ENCODE peak calls at places on chromosomes 16 and 17, in six cellular contexts. One of them, this sample, is unnamed. For H3K9me3, the result is how much of the 10 kb centered on the place peaks cover.

GRCh38 chr17:32551186-32551955 is 64.6 kb downstream of the CDK5R1 start:
- DNase-seq in left ventricle myocardium inferior: no peak
- DNase-seq in Panc1: no peak
- DNase-seq in heart right ventricle: no peak
- DNase-seq in HCT116: no peak
- DNase-seq in esophagus squamous epithelium: no peak
- DNase-seq in this sample: no peak

GRCh38 chr17:17672453-17673368 is 8.5 kb upstream of the RAI1 start:
- DNase-seq in left ventricle myocardium inferior: no peak
- DNase-seq in Panc1: no peak
- DNase-seq in heart right ventricle: no peak
- DNase-seq in HCT116: no peak
- DNase-seq in esophagus squamous epithelium: no peak
- DNase-seq in this sample: no peak

GRCh38 chr17:43669971-43670644 is 8.4 kb upstream of the MEOX1 start:
- DNase-seq in left ventricle myocardium inferior: no peak
- DNase-seq in Panc1: no peak
- DNase-seq in heart right ventricle: no peak
- DNase-seq in HCT116: no peak
- DNase-seq in esophagus squamous epithelium: no peak
- DNase-seq in this sample: no peak

GRCh38 chr16:78416400-78416799 is 316.9 kb downstream of the WWOX start:
- DNase-seq in left ventricle myocardium inferior: no peak
- DNase-seq in Panc1: no peak
- DNase-seq in heart right ventricle: no peak
- DNase-seq in HCT116: no peak
- DNase-seq in esophagus squamous epithelium: no peak
- DNase-seq in this sample: no peak

GRCh38 chr17:73595068-73595865 is 49.0 kb downstream of the SDK2 start:
- DNase-seq in left ventricle myocardium inferior: peak
- DNase-seq in Panc1: no peak
- DNase-seq in heart right ventricle: peak
- DNase-seq in HCT116: no peak
- DNase-seq in esophagus squamous epithelium: no peak
- DNase-seq in this sample: no peak

GRCh38 chr17:55454906-55455474 is 33.4 kb upstream of the MMD start:
- DNase-seq in left ventricle myocardium inferior: no peak
- DNase-seq in Panc1: peak
- DNase-seq in heart right ventricle: no peak
- DNase-seq in HCT116: no peak
- DNase-seq in esophagus squamous epithelium: no peak
- DNase-seq in this sample: no peak

GRCh38 chr16:79897444-79898146 is 297.1 kb upstream of the MAF start:
- DNase-seq in left ventricle myocardium inferior: no peak
- DNase-seq in Panc1: no peak
- DNase-seq in heart right ventricle: no peak
- DNase-seq in HCT116: no peak
- DNase-seq in esophagus squamous epithelium: no peak
- DNase-seq in this sample: no peak

GRCh38 chr17:39671651-39672521 is 3.6 kb downstream of the PNMT start:
- DNase-seq in left ventricle myocardium inferior: peak
- DNase-seq in Panc1: no peak
- DNase-seq in heart right ventricle: peak
- DNase-seq in HCT116: peak
- DNase-seq in esophagus squamous epithelium: no peak
- DNase-seq in this sample: no peak

GRCh38 chr17:20121359-20122235 is 112.4 kb downstream of the SPECC1 start:
- DNase-seq in left ventricle myocardium inferior: peak
- DNase-seq in Panc1: peak
- DNase-seq in heart right ventricle: peak
- DNase-seq in HCT116: peak
- DNase-seq in esophagus squamous epithelium: no peak
- DNase-seq in this sample: peak

GRCh38 chr16:53817117-53817516 is 113.2 kb downstream of the FTO start:
- DNase-seq in left ventricle myocardium inferior: no peak
- DNase-seq in Panc1: peak
- DNase-seq in heart right ventricle: no peak
- DNase-seq in HCT116: peak
- DNase-seq in esophagus squamous epithelium: no peak
- DNase-seq in this sample: no peak

GRCh38 chr16:23149993-23150364 is 727 bp upstream of the USP31 start:
- DNase-seq in left ventricle myocardium inferior: no peak
- DNase-seq in Panc1: no peak
- DNase-seq in heart right ventricle: no peak
- DNase-seq in HCT116: no peak
- DNase-seq in esophagus squamous epithelium: no peak
- DNase-seq in this sample: no peak

GRCh38 chr17:39225974-39226683 is 384 bp upstream of the STAC2 start:
- DNase-seq in left ventricle myocardium inferior: peak
- DNase-seq in Panc1: no peak
- DNase-seq in heart right ventricle: peak
- DNase-seq in HCT116: no peak
- DNase-seq in esophagus squamous epithelium: no peak
- DNase-seq in this sample: no peak

GRCh38 chr16:2520784-2521577 is 810 bp downstream of the AMDHD2 start:
- DNase-seq in left ventricle myocardium inferior: no peak
- DNase-seq in Panc1: no peak
- DNase-seq in heart right ventricle: peak
- DNase-seq in HCT116: no peak
- DNase-seq in esophagus squamous epithelium: no peak
- DNase-seq in this sample: peak

GRCh38 chr17:41710472-41711090 is 1.6 kb upstream of the GAST start:
- DNase-seq in left ventricle myocardium inferior: no peak
- DNase-seq in Panc1: no peak
- DNase-seq in heart right ventricle: no peak
- DNase-seq in HCT116: no peak
- DNase-seq in esophagus squamous epithelium: no peak
- DNase-seq in this sample: no peak

GRCh38 chr17:7314719-7315569 is at the start of gene GPS2:
- DNase-seq in left ventricle myocardium inferior: peak
- DNase-seq in Panc1: no peak
- DNase-seq in heart right ventricle: peak
- DNase-seq in HCT116: peak
- DNase-seq in esophagus squamous epithelium: peak
- DNase-seq in this sample: peak

GRCh38 chr17:13699261-13699660 is 97.5 kb upstream of the HS3ST3A1 start:
- DNase-seq in left ventricle myocardium inferior: no peak
- DNase-seq in Panc1: no peak
- DNase-seq in heart right ventricle: no peak
- DNase-seq in HCT116: no peak
- DNase-seq in esophagus squamous epithelium: no peak
- DNase-seq in this sample: no peak

GRCh38 chr17:9192010-9192409 is 170.7 kb downstream of the NTN1 start:
- DNase-seq in left ventricle myocardium inferior: no peak
- DNase-seq in Panc1: no peak
- DNase-seq in heart right ventricle: no peak
- DNase-seq in HCT116: no peak
- DNase-seq in esophagus squamous epithelium: no peak
- DNase-seq in this sample: no peak

GRCh38 chr17:79417589-79417988 is 193.3 kb downstream of the RBFOX3 start:
- DNase-seq in left ventricle myocardium inferior: no peak
- DNase-seq in Panc1: no peak
- DNase-seq in heart right ventricle: no peak
- DNase-seq in HCT116: no peak
- DNase-seq in esophagus squamous epithelium: no peak
- DNase-seq in this sample: no peak

GRCh38 chr17:27294689-27295630 is 1.0 kb downstream of the WSB1 start:
- DNase-seq in left ventricle myocardium inferior: no peak
- DNase-seq in Panc1: peak
- DNase-seq in heart right ventricle: no peak
- DNase-seq in HCT116: peak
- DNase-seq in esophagus squamous epithelium: peak
- DNase-seq in this sample: peak

GRCh38 chr17:38352245-38353083 is 820 bp downstream of the SOCS7 start:
- DNase-seq in left ventricle myocardium inferior: peak
- DNase-seq in Panc1: no peak
- DNase-seq in heart right ventricle: peak
- DNase-seq in HCT116: no peak
- DNase-seq in esophagus squamous epithelium: no peak
- DNase-seq in this sample: no peak

GRCh38 chr17:49676276-49676868 is 1.5 kb downstream of the SPOP start:
- DNase-seq in left ventricle myocardium inferior: no peak
- DNase-seq in Panc1: no peak
- DNase-seq in heart right ventricle: no peak
- DNase-seq in HCT116: no peak
- DNase-seq in esophagus squamous epithelium: no peak
- DNase-seq in this sample: no peak

DNA sequence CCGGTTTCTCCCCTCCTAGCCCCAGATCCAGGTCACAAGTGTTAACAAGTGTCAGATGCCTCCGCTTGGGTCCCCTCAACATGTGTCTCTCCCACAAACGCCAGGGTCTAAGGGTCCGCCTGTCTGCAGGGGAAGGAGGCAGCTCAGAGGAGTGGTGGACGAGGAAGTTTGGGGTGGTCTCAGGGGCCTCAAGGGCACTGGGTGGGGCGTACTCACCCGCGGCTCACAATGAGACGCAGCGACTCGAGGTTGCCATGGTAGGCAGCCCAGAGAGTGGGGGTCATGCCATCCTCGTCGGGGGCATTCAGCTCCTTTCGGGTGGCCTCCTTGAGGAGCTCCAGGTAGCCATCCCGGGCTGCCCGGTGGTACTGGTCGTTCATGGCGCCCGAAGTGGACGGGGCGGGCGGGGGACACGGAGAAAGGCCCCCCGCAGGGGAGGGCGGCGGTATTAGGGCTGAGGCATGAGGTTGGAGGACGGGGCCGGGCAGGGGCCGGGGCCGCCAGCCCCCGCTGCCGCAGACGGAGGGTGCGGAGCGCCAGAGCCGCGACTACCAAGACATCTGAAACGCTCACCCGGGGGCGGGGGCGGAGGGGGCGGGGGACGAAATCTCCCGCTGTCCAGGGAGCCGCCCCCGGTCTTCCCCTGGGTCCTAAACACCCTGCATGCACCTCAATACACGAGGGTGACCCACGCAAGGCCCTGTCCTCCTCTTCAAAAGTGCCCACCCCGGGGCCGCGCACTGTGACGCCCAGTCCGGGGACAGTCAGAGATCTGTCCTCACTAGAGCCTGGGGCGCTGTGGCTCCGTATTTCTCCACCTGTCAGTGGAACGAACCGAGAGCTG is at the start of gene USH1G:
- DNase-seq in left ventricle myocardium inferior: no peak
- DNase-seq in Panc1: no peak
- DNase-seq in heart right ventricle: no peak
- DNase-seq in HCT116: no peak
- DNase-seq in esophagus squamous epithelium: no peak
- DNase-seq in this sample: no peak
- H3K9me3 ChIP-seq in left ventricle myocardium inferior: under half
- H3K9me3 ChIP-seq in Panc1: under half
- H3K9me3 ChIP-seq in heart right ventricle: under half
- H3K9me3 ChIP-seq in HCT116: under half
- H3K9me3 ChIP-seq in esophagus squamous epithelium: under half
- H3K9me3 ChIP-seq in this sample: under half

DNA sequence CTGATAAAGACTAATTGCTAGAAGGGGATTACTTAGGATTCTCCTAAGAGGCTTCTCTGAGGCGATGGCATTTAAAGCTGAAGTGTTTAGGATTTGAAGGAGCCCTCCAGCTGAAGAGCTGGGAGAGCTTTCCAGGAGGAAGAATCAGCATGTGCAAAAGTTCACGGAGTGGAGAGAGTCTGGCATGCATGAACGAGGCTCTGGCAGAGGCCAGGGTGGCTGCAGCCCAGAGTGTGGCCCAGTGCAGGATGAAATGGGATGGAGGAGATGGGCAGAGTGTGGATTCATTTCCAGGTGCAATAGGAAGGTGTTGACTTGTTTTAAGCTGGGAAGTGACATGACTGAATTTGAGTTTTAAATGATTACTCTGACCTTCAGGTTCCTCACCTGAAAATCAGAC is 249.0 kb upstream of the CCL2 start:
- DNase-seq in left ventricle myocardium inferior: no peak
- DNase-seq in Panc1: no peak
- DNase-seq in heart right ventricle: no peak
- DNase-seq in HCT116: no peak
- DNase-seq in esophagus squamous epithelium: no peak
- DNase-seq in this sample: no peak
- H3K9me3 ChIP-seq in left ventricle myocardium inferior: under half
- H3K9me3 ChIP-seq in Panc1: under half
- H3K9me3 ChIP-seq in heart right ventricle: under half
- H3K9me3 ChIP-seq in HCT116: under half
- H3K9me3 ChIP-seq in esophagus squamous epithelium: under half
- H3K9me3 ChIP-seq in this sample: under half

GRCh38 chr16:84703671-84704070 is 3.9 kb downstream of the USP10 start:
- DNase-seq in left ventricle myocardium inferior: no peak
- DNase-seq in Panc1: no peak
- DNase-seq in heart right ventricle: no peak
- DNase-seq in HCT116: no peak
- DNase-seq in esophagus squamous epithelium: no peak
- DNase-seq in this sample: no peak
- H3K9me3 ChIP-seq in left ventricle myocardium inferior: under half
- H3K9me3 ChIP-seq in Panc1: under half
- H3K9me3 ChIP-seq in heart right ventricle: under half
- H3K9me3 ChIP-seq in HCT116: under half
- H3K9me3 ChIP-seq in esophagus squamous epithelium: under half
- H3K9me3 ChIP-seq in this sample: under half

DNA sequence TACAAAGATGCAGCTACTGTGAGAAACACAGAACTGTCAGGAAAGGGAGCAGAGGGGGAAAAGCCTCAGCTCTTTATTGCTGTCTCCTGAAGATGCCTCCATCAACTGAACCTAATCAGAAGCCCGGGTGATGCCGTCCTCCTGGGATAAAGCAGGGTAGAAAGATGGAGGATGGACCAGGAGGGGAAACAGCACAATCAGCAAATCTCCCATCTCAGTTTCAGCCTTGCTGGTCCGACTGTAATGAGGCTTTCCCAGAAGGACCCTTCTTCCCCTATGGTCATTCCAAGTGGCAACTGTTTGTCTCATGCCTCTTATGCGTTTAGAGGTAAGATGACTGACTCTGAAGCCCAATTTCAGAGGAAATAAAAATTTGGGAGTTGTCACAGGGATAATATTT is 24.3 kb downstream of the ZFP1 start:
- DNase-seq in left ventricle myocardium inferior: no peak
- DNase-seq in Panc1: no peak
- DNase-seq in heart right ventricle: no peak
- DNase-seq in HCT116: no peak
- DNase-seq in esophagus squamous epithelium: no peak
- DNase-seq in this sample: no peak
- H3K9me3 ChIP-seq in left ventricle myocardium inferior: half or more
- H3K9me3 ChIP-seq in Panc1: under half
- H3K9me3 ChIP-seq in heart right ventricle: under half
- H3K9me3 ChIP-seq in HCT116: under half
- H3K9me3 ChIP-seq in esophagus squamous epithelium: half or more
- H3K9me3 ChIP-seq in this sample: under half

GRCh38 chr17:68733241-68734176 is 132.3 kb upstream of the FAM20A start:
- DNase-seq in left ventricle myocardium inferior: no peak
- DNase-seq in Panc1: no peak
- DNase-seq in heart right ventricle: no peak
- DNase-seq in HCT116: no peak
- DNase-seq in esophagus squamous epithelium: no peak
- DNase-seq in this sample: no peak

GRCh38 chr17:68734202-68734825 is 133.1 kb upstream of the FAM20A start:
- DNase-seq in left ventricle myocardium inferior: no peak
- DNase-seq in Panc1: no peak
- DNase-seq in heart right ventricle: no peak
- DNase-seq in HCT116: no peak
- DNase-seq in esophagus squamous epithelium: no peak
- DNase-seq in this sample: no peak

GRCh38 chr17:68740555-68741447 is 139.6 kb upstream of the FAM20A start:
- DNase-seq in left ventricle myocardium inferior: no peak
- DNase-seq in Panc1: no peak
- DNase-seq in heart right ventricle: no peak
- DNase-seq in HCT116: no peak
- DNase-seq in esophagus squamous epithelium: no peak
- DNase-seq in this sample: no peak

GRCh38 chr17:68734911-68735310 is 133.7 kb upstream of the FAM20A start:
- DNase-seq in left ventricle myocardium inferior: no peak
- DNase-seq in Panc1: no peak
- DNase-seq in heart right ventricle: no peak
- DNase-seq in HCT116: no peak
- DNase-seq in esophagus squamous epithelium: no peak
- DNase-seq in this sample: no peak

GRCh38 chr17:68738044-68738443 is 136.9 kb upstream of the FAM20A start:
- DNase-seq in left ventricle myocardium inferior: no peak
- DNase-seq in Panc1: no peak
- DNase-seq in heart right ventricle: no peak
- DNase-seq in HCT116: no peak
- DNase-seq in esophagus squamous epithelium: no peak
- DNase-seq in this sample: no peak
- H3K9me3 ChIP-seq in left ventricle myocardium inferior: under half
- H3K9me3 ChIP-seq in Panc1: under half
- H3K9me3 ChIP-seq in heart right ventricle: under half
- H3K9me3 ChIP-seq in HCT116: under half
- H3K9me3 ChIP-seq in esophagus squamous epithelium: under half
- H3K9me3 ChIP-seq in this sample: under half